ENCODE peak calls at places on chromosomes 11 and 22, in seven cellular contexts. H is SK-N-DZ; K is H1; T is activated naive CD8-positive, alpha-beta T cell treated with anti-CD3 and anti-CD28 coated beads, Interleukin-2, amount 50 U/mL, for 16 hours; V is activated naive CD4-positive, alpha-beta T cell treated with anti-CD3 and anti-CD28 coated beads, Interleukin-2, amount 50 U/mL, for 16 hours; U is transverse colon; S is KBM-7. M is an unnamed sample.

GRCh38 chr11:119795231-119795630 is 66.2 kb upstream of the NECTIN1 start:
- DNase-seq in S (no peak), U (no peak), K (no peak), T (no peak), V (no peak), H (no peak), M (peak)

GRCh38 chr11:17978553-17979287 is 34.1 kb downstream of the SERGEF start:
- DNase-seq in H (peak), V (peak), T (no peak), K (no peak), S (peak), U (peak), M (peak)

GRCh38 chr11:126547161-126547560 is 191.7 kb downstream of the ST3GAL4 start:
- DNase-seq in S (no peak), T (no peak), H (no peak), K (no peak), V (no peak), U (no peak), M (peak)

GRCh38 chr11:126703661-126704060 is 296.9 kb downstream of the KIRREL3 start:
- DNase-seq in S (no peak), K (no peak), T (no peak), V (no peak), U (no peak), H (no peak), M (no peak)

GRCh38 chr22:31739795-31740201 is 10.1 kb downstream of the PRR14L start:
- DNase-seq in H (no peak), V (no peak), S (no peak), K (no peak), U (no peak), T (no peak), M (no peak)

GRCh38 chr22:34851918-34852662 is 213.9 kb upstream of the ISX start:
- DNase-seq in K (no peak), U (no peak), T (no peak), H (no peak), V (no peak), S (no peak), M (no peak)

GRCh38 chr11:94768602-94769511 is 701 bp downstream of the AMOTL1 start:
- DNase-seq in U (peak), T (no peak), S (peak), H (peak), V (no peak), K (no peak), M (no peak)

GRCh38 chr11:28400236-28401100 is 292.3 kb downstream of the METTL15 start:
- DNase-seq in S (no peak), V (no peak), K (no peak), T (no peak), U (no peak), H (no peak), M (peak)

GRCh38 chr11:32032478-32032877 is 58.4 kb upstream of the RCN1 start:
- DNase-seq in T (no peak), H (no peak), U (no peak), V (no peak), S (no peak), K (no peak), M (peak)

GRCh38 chr11:80831374-80831773 is 1390.5 kb upstream of the TENM4 start:
- DNase-seq in K (no peak), T (no peak), V (no peak), S (no peak), U (no peak), H (no peak), M (no peak)

GRCh38 chr11:62856333-62856910 is 17.0 kb upstream of the WDR74 start:
- DNase-seq in S (no peak), U (no peak), H (peak), K (no peak), V (no peak), T (no peak), M (peak)

GRCh38 chr22:39443416-39443815 is 13.4 kb upstream of the MGAT3 start:
- DNase-seq in K (no peak), U (no peak), H (no peak), V (no peak), S (no peak), T (no peak), M (no peak)

GRCh38 chr11:89293966-89294679 is 116.4 kb downstream of the TYR start:
- DNase-seq in H (no peak), U (no peak), S (no peak), V (no peak), T (no peak), K (peak), M (peak)

GRCh38 chr11:65291613-65292012 is 23.1 kb upstream of the CDC42EP2 start:
- DNase-seq in U (no peak), T (no peak), H (no peak), S (no peak), V (no peak), K (no peak), M (peak)

GRCh38 chr22:49769691-49770315 is 57.9 kb downstream of the BRD1 start:
- DNase-seq in K (no peak), V (peak), U (peak), H (no peak), S (no peak), T (no peak), M (no peak)

GRCh38 chr11:76797341-76798201 is 14.4 kb downstream of the TSKU start:
- DNase-seq in S (no peak), V (no peak), H (no peak), K (no peak), T (no peak), U (no peak), M (no peak)

GRCh38 chr11:111462329-111462728 is 49.9 kb downstream of the BTG4 start:
- DNase-seq in U (no peak), T (no peak), H (no peak), K (no peak), V (no peak), S (no peak), M (no peak)

GRCh38 chr11:6531267-6531752 is 34.2 kb downstream of the DNHD1 start:
- DNase-seq in V (no peak), S (peak), T (no peak), U (no peak), K (no peak), H (peak), M (peak)

GRCh38 chr11:130315354-130315970 is 745 bp upstream of the ZBTB44 start:
- DNase-seq in V (peak), T (peak), H (no peak), U (peak), S (no peak), K (no peak), M (no peak)